ENCODE peak calls at places on chromosomes 11 and 22, in six cellular contexts. O is A549, P is anterior cingulate cortex, W is AG09319, T is fibroblast of pulmonary artery, H is DMS153. A is an unnamed sample.

GRCh38 chr11:12005476-12005875 is 3.0 kb downstream of the DKK3 start:
- DNase-seq in O (no peak), P (no peak), W (peak; percentile 40), T (peak; percentile 85), H (no peak), A (peak; percentile 86)

GRCh38 chr11:77146261-77147035 is 18.4 kb downstream of the MYO7A start:
- DNase-seq in O (no peak), P (no peak), W (no peak), T (no peak), H (no peak), A (no peak)

GRCh38 chr11:102733232-102733875 is 8.6 kb upstream of the MMP8 start:
- DNase-seq in O (peak; percentile 64), P (no peak), W (no peak), T (peak; percentile 62), H (peak; percentile 66), A (peak; percentile 45)

GRCh38 chr22:39727541-39727940 is 157.0 kb downstream of the CACNA1I start:
- DNase-seq in O (peak; percentile 16), P (no peak), W (no peak), T (no peak), H (peak; percentile 21), A (peak; percentile 56)

GRCh38 chr11:79321282-79321681 is 119.5 kb downstream of the TENM4 start:
- DNase-seq in O (no peak), P (no peak), W (no peak), T (peak; percentile 3), H (no peak), A (no peak)

GRCh38 chr11:35154960-35155359 is 16.0 kb downstream of the CD44 start:
- DNase-seq in O (no peak), P (no peak), W (no peak), T (no peak), H (no peak), A (no peak)

GRCh38 chr11:45170484-45170883 is 24.0 kb downstream of the PRDM11 start:
- DNase-seq in O (no peak), P (no peak), W (no peak), T (no peak), H (no peak), A (no peak)

GRCh38 chr11:12216100-12216499 is 105.7 kb downstream of the MICAL2 start:
- DNase-seq in O (no peak), P (no peak), W (no peak), T (no peak), H (no peak), A (no peak)

GRCh38 chr11:43943931-43944751 is 1.7 kb downstream of the C11orf96 start:
- DNase-seq in O (no peak), P (no peak), W (no peak), T (peak; percentile 40), H (no peak), A (peak; percentile 38)

GRCh38 chr22:19477321-19478085 is 1.5 kb downstream of the UFD1 start:
- DNase-seq in O (no peak), P (no peak), W (no peak), T (peak; percentile 35), H (no peak), A (no peak)

GRCh38 chr22:33844273-33844672 is 76.0 kb downstream of the LARGE1 start:
- DNase-seq in O (no peak), P (no peak), W (no peak), T (no peak), H (peak; percentile 44), A (no peak)

GRCh38 chr11:73982595-73982989 is at the start of gene UCP2:
- DNase-seq in O (no peak), P (no peak), W (peak; percentile 15), T (peak; percentile 65), H (peak; percentile 80), A (peak; percentile 88)

GRCh38 chr22:23536821-23537345 is 43.2 kb downstream of the IGLL1 start:
- DNase-seq in O (no peak), P (no peak), W (no peak), T (no peak), H (no peak), A (no peak)

GRCh38 chr22:25774575-25775026 is 32.6 kb downstream of the MYO18B start:
- DNase-seq in O (no peak), P (no peak), W (no peak), T (no peak), H (no peak), A (no peak)

GRCh38 chr11:102293873-102294601 is 23.2 kb upstream of the BIRC3 start:
- DNase-seq in O (peak; percentile 71), P (no peak), W (no peak), T (peak; percentile 69), H (peak; percentile 18), A (peak; percentile 75)

GRCh38 chr11:114774599-114775365 is 96.5 kb downstream of the NXPE2 start:
- DNase-seq in O (peak; percentile 55), P (no peak), W (no peak), T (peak; percentile 8), H (peak; percentile 67), A (peak; percentile 41)

GRCh38 chr11:120073196-120073595 is 64.7 kb downstream of the TRIM29 start:
- DNase-seq in O (no peak), P (no peak), W (no peak), T (no peak), H (no peak), A (no peak)

GRCh38 chr22:42132457-42132856 is 1.8 kb upstream of the CYP2D6 start:
- DNase-seq in O (no peak), P (no peak), W (no peak), T (no peak), H (no peak), A (no peak)

GRCh38 chr11:104946907-104947306 is 21.5 kb downstream of the CASP4 start:
- DNase-seq in O (peak; percentile 45), P (no peak), W (no peak), T (peak; percentile 69), H (no peak), A (peak; percentile 68)

A was measured in iris pigment epithelial cell.